ENCODE peak calls at places on chromosomes 12 and 14, in five cellular contexts. C is DMS 273 treated with DMSO at 0.1 percent for 48 hours; Q is hypothalamus; K is mucosa of descending colon; P is stimulated activated CD4-positive, alpha-beta T cell treated with anti-CD3 and anti-CD28 coated beads, TNF-alpha, amount 100 ng/mL, for 48 hours. A is an unnamed sample.
A peak's percentile ranks its signal among the peaks of the same experiment; 100 is the strongest.

GRCh38 chr14:69879175-69880047 is at the start of gene SMOC1:
- DNase-seq in K (peak; percentile 38), P (peak; percentile 8), C (peak; percentile 57), Q (peak; percentile 50), A (no peak)

GRCh38 chr12:57215668-57216013 is 953 bp upstream of the NXPH4 start:
- DNase-seq in K (no peak), C (no peak), Q (no peak), P (no peak), A (no peak)

GRCh38 chr12:1590083-1590979 is 4.0 kb downstream of the FBXL14 start:
- DNase-seq in Q (peak; percentile 55), K (peak; percentile 61), P (no peak), C (no peak), A (no peak)

GRCh38 chr14:95346820-95347219 is 27.1 kb upstream of the CLMN start:
- DNase-seq in P (no peak), C (no peak), K (no peak), Q (no peak), A (no peak)

GRCh38 chr12:44000309-44000952 is 164.6 kb downstream of the TMEM117 start:
- DNase-seq in P (peak; percentile 8), Q (no peak), C (no peak), K (peak; percentile 38), A (no peak)

GRCh38 chr14:28603606-28604005 is 163.0 kb upstream of the FOXG1 start:
- DNase-seq in C (no peak), P (no peak), K (no peak), Q (no peak), A (no peak)

GRCh38 chr12:94405378-94406116 is 54.1 kb downstream of the CEP83 start:
- DNase-seq in C (no peak), P (no peak), Q (no peak), K (no peak), A (no peak)

GRCh38 chr14:93789366-93790130 is 1.3 kb upstream of the PRIMA1 start:
- DNase-seq in K (no peak), P (no peak), C (no peak), Q (no peak), A (no peak)

GRCh38 chr12:64099430-64099829 is 122.7 kb downstream of the KICS2 start:
- DNase-seq in Q (no peak), K (no peak), C (no peak), P (no peak), A (peak; percentile 43)

GRCh38 chr12:130162771-130163460 is 652 bp downstream of the FZD10 start:
- DNase-seq in P (no peak), K (no peak), Q (no peak), C (no peak), A (no peak)

GRCh38 chr14:99982449-99983250 is 82.6 kb upstream of the EVL start:
- DNase-seq in P (peak; percentile 40), K (peak; percentile 19), C (peak; percentile 44), Q (peak; percentile 29), A (no peak)

GRCh38 chr14:50333010-50333409 is 20.9 kb downstream of the DMAC2L start:
- DNase-seq in K (no peak), C (no peak), Q (no peak), P (no peak), A (no peak)

GRCh38 chr12:47955059-47955458 is 8.3 kb upstream of the TMEM106C start:
- DNase-seq in C (no peak), K (no peak), P (no peak), Q (no peak), A (no peak)

GRCh38 chr12:79162948-79163347 is 298.4 kb downstream of the SYT1 start:
- DNase-seq in P (no peak), K (no peak), C (no peak), Q (no peak), A (no peak)

GRCh38 chr14:52267501-52268190 is at the start of gene PTGDR:
- DNase-seq in Q (no peak), C (no peak), P (no peak), K (peak; percentile 85), A (no peak)

GRCh38 chr12:131108171-131108955 is 154.7 kb downstream of the ADGRD1 start:
- DNase-seq in Q (no peak), P (no peak), C (no peak), K (no peak), A (no peak)

GRCh38 chr14:25014440-25014839 is 35.5 kb downstream of the STXBP6 start:
- DNase-seq in Q (no peak), C (no peak), K (no peak), P (no peak), A (no peak)

GRCh38 chr14:24430682-24431568 is 1.2 kb downstream of the KHNYN start:
- DNase-seq in K (peak; percentile 58), P (peak; percentile 54), C (no peak), Q (no peak), A (no peak)

GRCh38 chr12:65934480-65935115 is 110.3 kb downstream of the HMGA2 start:
- DNase-seq in C (no peak), P (no peak), Q (no peak), K (no peak), A (no peak)

GRCh38 chr12:102281231-102281630 is 83.6 kb upstream of the PMCH start:
- DNase-seq in Q (no peak), C (no peak), K (no peak), P (no peak), A (no peak)

GRCh38 chr12:120264511-120265202 is 873 bp downstream of the PXN start:
- DNase-seq in P (no peak), C (no peak), Q (no peak), K (no peak), A (no peak)

GRCh38 chr12:108526482-108527234 is 11.6 kb downstream of the FICD start:
- DNase-seq in C (no peak), Q (no peak), K (no peak), P (no peak), A (no peak)

GRCh38 chr14:54001189-54001878 is 44.7 kb upstream of the BMP4 start:
- DNase-seq in Q (no peak), K (no peak), C (no peak), P (no peak), A (no peak)

GRCh38 chr12:16407332-16407731 is 59.9 kb downstream of the MGST1 start:
- DNase-seq in P (no peak), C (no peak), K (no peak), Q (no peak), A (no peak)

GRCh38 chr12:14954269-14954668 is 7.1 kb downstream of the ARHGDIB start:
- DNase-seq in P (no peak), K (no peak), C (no peak), Q (no peak), A (no peak)

GRCh38 chr14:32372154-32372553 is 43.1 kb downstream of the AKAP6 start:
- DNase-seq in Q (no peak), K (no peak), P (no peak), C (no peak), A (no peak)

GRCh38 chr12:103505371-103506236 is 9.8 kb upstream of the C12orf42 start:
- DNase-seq in C (no peak), P (peak; percentile 43), Q (no peak), K (no peak), A (no peak)

GRCh38 chr12:12818693-12819092 is 5.5 kb downstream of the DDX47 start:
- DNase-seq in K (no peak), C (no peak), P (no peak), Q (no peak), A (no peak)

GRCh38 chr12:46358325-46358700 is 14.3 kb downstream of the SLC38A2 start:
- DNase-seq in K (no peak), C (no peak), Q (no peak), P (no peak), A (no peak)

GRCh38 chr12:22821985-22822384 is 197.0 kb downstream of the ETNK1 start:
- DNase-seq in C (no peak), K (no peak), P (no peak), Q (no peak), A (no peak)

GRCh38 chr14:101683365-101683764 is 78.1 kb upstream of the PPP2R5C start:
- DNase-seq in P (no peak), C (no peak), Q (no peak), K (no peak), A (no peak)

GRCh38 chr14:59438148-59438766 is 26.9 kb downstream of the GPR135 start:
- DNase-seq in P (no peak), C (no peak), K (no peak), Q (no peak), A (peak; percentile 22)

GRCh38 chr14:22920697-22921096 is 1.7 kb upstream of the RBM23 start:
- DNase-seq in Q (no peak), P (no peak), K (no peak), C (no peak), A (no peak)

GRCh38 chr12:70609739-70610491 is 27.3 kb downstream of the PTPRB start:
- DNase-seq in K (peak; percentile 78), Q (no peak), C (no peak), P (peak; percentile 1), A (no peak)

GRCh38 chr12:19694627-19695026 is 255.3 kb downstream of the AEBP2 start:
- DNase-seq in P (no peak), C (no peak), Q (no peak), K (no peak), A (no peak)

GRCh38 chr14:31277085-31277484 is 69.5 kb upstream of the HECTD1 start:
- DNase-seq in K (no peak), P (no peak), Q (no peak), C (no peak), A (no peak)

GRCh38 chr12:113424915-113425823 is 3.0 kb downstream of the SDSL start:
- DNase-seq in P (peak; percentile 50), K (peak; percentile 77), Q (peak; percentile 36), C (no peak), A (no peak)

GRCh38 chr12:93019911-93020224 is 90.8 kb upstream of the EEA1 start:
- DNase-seq in C (no peak), Q (no peak), P (no peak), K (peak; percentile 79), A (no peak)

GRCh38 chr14:77682158-77682553 is 25.7 kb downstream of the ALKBH1 start:
- DNase-seq in K (no peak), Q (no peak), P (no peak), C (no peak), A (no peak)

GRCh38 chr12:89433634-89434033 is 81.3 kb upstream of the DUSP6 start:
- DNase-seq in Q (no peak), P (no peak), K (no peak), C (no peak), A (no peak)